ENCODE peak calls at places on chromosomes 6 and 20, in five cellular contexts. L is Peyer's patch, I is heart left ventricle, T is adrenal gland, A is stomach. V is an unnamed sample.

GRCh38 chr6:9085054-9085746 is 649.9 kb upstream of the SLC35B3 start:
- DNase-seq in L (no peak), I (no peak), T (no peak), A (no peak), V (no peak)

GRCh38 chr6:17850281-17850680 is 137.2 kb downstream of the KIF13A start:
- DNase-seq in I (no peak), T (no peak), L (no peak), A (no peak), V (no peak)

GRCh38 chr20:266604-267562 is 9.4 kb downstream of the DEFB132 start:
- DNase-seq in I (peak), A (peak), T (peak), L (peak), V (peak)

GRCh38 chr6:56692586-56693245 is 50.0 kb upstream of the DST start:
- DNase-seq in L (no peak), A (no peak), T (no peak), I (no peak), V (no peak)

GRCh38 chr6:112259337-112259675 is 4.9 kb upstream of the LAMA4 start:
- DNase-seq in A (no peak), L (no peak), I (no peak), T (no peak), V (no peak)

GRCh38 chr6:68559716-68560115 is 75.4 kb upstream of the ADGRB3 start:
- DNase-seq in L (no peak), I (no peak), A (no peak), T (no peak), V (no peak)

GRCh38 chr6:68333444-68333843 is 301.6 kb upstream of the ADGRB3 start:
- DNase-seq in T (no peak), L (no peak), I (no peak), A (no peak), V (no peak)

GRCh38 chr6:113481441-113481840 is 375.7 kb upstream of the MARCKS start:
- DNase-seq in T (no peak), L (no peak), I (no peak), A (no peak), V (no peak)

GRCh38 chr20:25629816-25630499 is 6.1 kb upstream of the NANP start:
- DNase-seq in T (no peak), A (no peak), I (no peak), L (no peak), V (no peak)

DNA sequence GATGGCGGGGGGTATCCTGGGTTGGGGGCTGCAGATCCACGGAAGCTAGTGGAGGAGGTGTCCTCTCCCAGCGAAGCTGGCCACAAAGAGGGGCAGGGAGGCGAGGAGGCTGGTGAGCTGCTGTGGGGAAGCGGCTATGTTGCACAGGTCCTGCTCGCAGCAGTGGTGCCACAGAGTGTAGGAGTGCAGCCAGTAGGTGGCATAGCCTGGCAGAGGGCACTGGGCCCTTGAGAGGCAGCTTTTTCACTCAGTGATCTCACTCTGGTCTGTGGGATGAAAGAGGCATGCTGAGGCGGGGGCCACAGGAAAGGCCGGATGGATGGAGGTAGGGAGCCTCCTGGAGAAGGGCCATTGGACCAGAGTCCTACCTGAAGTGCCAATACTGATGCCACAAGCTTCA is 2.9 kb upstream of the LY6G6D start:
- DNase-seq in I (no peak), A (no peak), L (no peak), T (no peak), V (peak)
- TF ChIP-seq CTCF in I (no peak), A (no peak), L (peak), T (no peak), V (peak)

GRCh38 chr20:62368629-62369507 is 1.8 kb upstream of the LAMA5 start:
- DNase-seq in T (peak), A (peak), I (peak), L (no peak), V (peak)
- H3K4me3 ChIP-seq in T (no peak), A (peak), I (no peak), L (peak), V (no peak)

GRCh38 chr20:32109392-32110172 is at the start of gene TM9SF4:
- DNase-seq in L (peak), T (peak), A (peak), I (peak), V (peak)
- TF ChIP-seq POLR2A in L (peak), T (peak), A (no peak), I (no peak), V (peak)

GRCh38 chr6:4253604-4254211 is 118.3 kb upstream of the ECI2 start:
- DNase-seq in L (no peak), T (peak), I (no peak), A (peak), V (peak)
- TF ChIP-seq CTCF in L (no peak), T (peak), I (peak), A (peak), V (peak)

GRCh38 chr20:46933150-46933549 is 38.5 kb downstream of the EYA2 start:
- DNase-seq in L (no peak), T (no peak), A (no peak), I (no peak), V (no peak)
- H3K4me3 ChIP-seq in L (no peak), T (no peak), A (no peak), I (no peak), V (no peak)

DNA sequence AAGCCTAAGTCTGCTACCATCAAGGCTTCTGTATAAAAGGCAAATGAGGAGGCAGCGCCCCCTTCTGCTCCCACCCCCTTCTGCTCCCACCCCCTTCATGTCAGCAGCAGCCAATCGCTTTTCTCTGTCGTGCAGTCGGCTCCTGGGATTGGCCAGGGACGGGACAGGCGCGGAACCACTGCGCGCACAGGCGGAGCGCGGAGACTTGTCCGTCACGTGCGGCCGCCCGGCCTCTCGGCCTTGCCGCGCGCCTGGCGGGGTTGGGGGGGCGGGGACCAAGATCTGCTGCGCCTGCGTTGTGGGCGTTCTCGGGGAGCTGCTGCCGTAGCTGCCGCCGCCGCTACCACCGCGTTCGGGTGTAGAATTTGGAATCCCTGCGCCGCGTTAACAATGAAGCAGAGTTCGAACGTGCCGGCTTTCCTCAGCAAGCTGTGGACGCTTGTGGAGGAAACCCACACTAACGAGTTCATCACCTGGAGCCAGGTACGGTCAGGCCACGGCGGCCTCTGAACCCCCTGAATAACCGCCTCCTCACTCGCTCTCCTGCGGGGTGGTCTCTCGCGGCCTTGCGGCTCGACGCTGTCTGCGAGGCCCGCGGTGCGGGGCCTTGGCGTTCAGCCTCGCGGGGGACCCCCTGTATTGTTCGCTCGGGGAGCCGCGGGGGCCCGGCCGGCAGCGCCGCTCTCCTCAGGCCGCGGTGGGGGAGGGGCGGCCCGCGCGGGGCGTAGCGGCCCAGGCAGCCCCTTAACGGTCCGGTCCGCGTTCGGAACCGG is at the start of gene HSF2:
- DNase-seq in I (peak), A (peak), L (peak), T (peak), V (peak)
- TF ChIP-seq POLR2A in I (no peak), A (no peak), L (peak), T (peak), V (peak)

DNA sequence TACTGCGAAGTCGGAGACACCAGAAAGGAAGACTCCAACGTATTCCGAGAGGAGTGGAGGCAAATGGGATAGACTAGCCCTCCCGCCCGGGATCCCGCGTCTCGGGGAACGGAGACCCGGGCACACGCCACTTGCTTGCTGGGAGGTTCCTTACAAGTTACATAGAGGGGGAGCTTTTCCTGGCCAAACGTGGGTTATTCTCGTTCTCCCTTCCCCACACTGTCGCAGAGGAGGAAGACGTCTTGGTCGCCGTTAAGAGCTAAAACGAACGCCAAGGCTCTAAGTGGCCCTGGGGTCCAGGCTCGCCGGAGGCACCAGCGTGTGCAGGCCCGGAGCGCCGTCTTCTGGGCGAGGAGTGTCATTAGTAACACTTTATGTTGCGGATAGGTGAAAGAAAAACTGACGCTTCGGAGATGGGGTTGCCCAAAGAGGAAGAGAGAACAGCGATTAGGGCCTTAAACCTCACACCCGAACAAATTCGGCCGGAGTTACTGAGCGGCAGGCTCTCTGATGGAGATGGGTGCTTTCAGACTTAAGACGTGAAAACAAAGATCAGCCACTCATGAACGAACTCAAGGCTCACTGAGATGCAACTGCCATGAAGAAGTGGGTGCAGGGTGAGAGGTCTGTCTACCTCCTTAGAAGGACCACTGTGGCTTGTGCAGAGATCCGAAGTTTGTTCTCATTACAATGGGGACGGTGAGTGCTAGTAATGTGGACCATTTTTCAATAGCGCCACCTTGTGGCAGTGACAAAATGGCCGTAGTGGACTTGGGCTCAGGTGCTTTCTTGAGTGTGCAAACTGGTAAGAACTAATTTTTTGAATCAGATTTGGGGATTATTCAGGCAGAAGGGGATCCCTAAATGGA is 11.7 kb upstream of the ZNF311 start:
- DNase-seq in A (peak), I (peak), T (peak), L (peak), V (peak)
- TF ChIP-seq CTCF in A (peak), I (peak), T (peak), L (peak), V (peak)

GRCh38 chr6:46011241-46012085 is 4.2 kb downstream of the CLIC5 start:
- DNase-seq in I (peak), A (peak), L (peak), T (no peak), V (no peak)
- H3K4me3 ChIP-seq in I (no peak), A (no peak), L (peak), T (no peak), V (no peak)

DNA sequence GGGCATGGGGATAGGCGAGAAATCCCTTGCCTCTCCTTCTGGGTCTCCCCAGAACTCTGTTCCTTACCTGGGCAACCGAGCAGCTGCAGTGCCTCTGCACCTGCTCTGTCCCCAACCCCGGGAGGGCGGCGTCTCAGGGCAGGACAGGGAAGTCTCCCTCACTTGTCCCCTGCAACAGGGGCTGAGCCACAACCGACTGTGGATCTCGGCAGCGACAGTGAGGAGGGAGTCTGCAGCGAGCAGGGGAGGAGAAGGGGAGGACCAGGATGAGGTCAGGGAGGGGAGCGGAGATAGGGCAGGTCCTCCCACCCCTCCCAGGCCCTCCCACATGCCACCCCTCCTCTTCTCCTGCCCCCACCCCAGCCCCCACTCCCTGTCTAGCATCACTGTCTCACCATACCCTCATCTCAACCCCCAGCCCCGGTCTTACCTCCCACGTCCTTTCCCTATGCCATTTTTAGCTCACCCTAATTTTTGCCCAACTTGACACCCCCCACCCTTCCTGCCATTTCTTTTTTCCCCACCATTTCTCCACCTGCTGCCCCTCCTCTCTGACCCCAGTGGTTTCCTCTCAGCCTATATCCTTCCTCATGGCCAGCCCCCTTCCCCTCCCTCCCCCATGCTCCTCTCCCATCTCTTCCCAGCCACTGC is at the start of gene TNXB:
- DNase-seq in A (no peak), T (no peak), L (no peak), I (peak), V (no peak)
- TF ChIP-seq POLR2A in A (no peak), T (no peak), L (no peak), I (no peak), V (no peak)

DNA sequence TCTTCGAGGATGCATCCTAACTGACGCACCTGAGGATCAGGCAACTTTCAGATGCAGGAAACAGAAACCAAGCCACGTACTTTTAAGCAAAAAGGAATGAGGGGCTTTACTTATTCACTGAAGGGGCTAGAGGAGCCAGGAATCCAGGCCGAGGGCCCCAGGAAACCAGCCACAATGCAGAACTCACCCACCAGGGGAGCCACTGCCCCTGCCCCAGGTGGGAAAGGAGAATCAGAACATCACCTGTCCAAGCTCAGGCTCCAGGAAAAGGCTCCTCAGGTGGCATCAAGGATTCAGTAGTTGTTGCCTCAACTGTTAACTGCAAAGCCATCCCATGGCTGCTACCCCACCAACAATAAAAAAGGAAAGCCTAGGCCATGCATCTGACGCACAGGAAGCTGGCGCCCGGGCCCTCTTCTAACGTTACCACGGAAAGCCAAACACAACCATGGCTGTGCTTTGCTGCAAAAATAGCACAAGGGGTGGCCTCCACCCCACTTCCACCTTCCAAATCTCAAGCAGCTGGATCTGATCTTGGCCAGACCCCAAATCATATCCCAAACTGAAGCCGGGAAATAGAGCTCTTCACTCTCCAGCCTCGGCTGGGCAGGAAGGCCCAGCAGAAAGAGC is 121.0 kb downstream of the PREX1 start:
- DNase-seq in I (no peak), L (peak), T (no peak), A (no peak), V (no peak)
- TF ChIP-seq CTCF in I (no peak), L (no peak), T (no peak), A (no peak), V (no peak)

V was measured in body of pancreas.